ENCODE peak calls at places on chromosome 7, in five cellular contexts. One of them, this sample, is unnamed.

GRCh38 chr7:128353610-128354009 is 7.9 kb downstream of the PRRT4 start:
- DNase-seq in ovary: no peak
- DNase-seq in left ventricle myocardium inferior: no peak
- DNase-seq in adrenal gland: no peak
- DNase-seq in mammary epithelial cell: no peak
- DNase-seq in this sample: no peak

GRCh38 chr7:1630700-1631336 is 39.3 kb upstream of the ELFN1 start:
- DNase-seq in ovary: no peak
- DNase-seq in left ventricle myocardium inferior: no peak
- DNase-seq in adrenal gland: no peak
- DNase-seq in mammary epithelial cell: no peak
- DNase-seq in this sample: no peak

GRCh38 chr7:84384417-84384816 is 189.8 kb upstream of the SEMA3A start:
- DNase-seq in ovary: no peak
- DNase-seq in left ventricle myocardium inferior: no peak
- DNase-seq in adrenal gland: no peak
- DNase-seq in mammary epithelial cell: peak
- DNase-seq in this sample: no peak

GRCh38 chr7:112414855-112415490 is 35.3 kb upstream of the IFRD1 start:
- DNase-seq in ovary: no peak
- DNase-seq in left ventricle myocardium inferior: no peak
- DNase-seq in adrenal gland: no peak
- DNase-seq in mammary epithelial cell: peak
- DNase-seq in this sample: no peak

GRCh38 chr7:156614434-156615264 is 25.9 kb upstream of the RNF32 start:
- DNase-seq in ovary: no peak
- DNase-seq in left ventricle myocardium inferior: no peak
- DNase-seq in adrenal gland: no peak
- DNase-seq in mammary epithelial cell: no peak
- DNase-seq in this sample: no peak

GRCh38 chr7:45893996-45894664 is 5.8 kb downstream of the IGFBP1 start:
- DNase-seq in ovary: no peak
- DNase-seq in left ventricle myocardium inferior: no peak
- DNase-seq in adrenal gland: no peak
- DNase-seq in mammary epithelial cell: no peak
- DNase-seq in this sample: no peak

GRCh38 chr7:88758355-88759215 is 915 bp upstream of the ZNF804B start:
- DNase-seq in ovary: no peak
- DNase-seq in left ventricle myocardium inferior: peak
- DNase-seq in adrenal gland: no peak
- DNase-seq in mammary epithelial cell: no peak
- DNase-seq in this sample: no peak

GRCh38 chr7:34131371-34131770 is 226.0 kb downstream of the BMPER start:
- DNase-seq in ovary: no peak
- DNase-seq in left ventricle myocardium inferior: no peak
- DNase-seq in adrenal gland: no peak
- DNase-seq in mammary epithelial cell: no peak
- DNase-seq in this sample: no peak

GRCh38 chr7:114930829-114931655 is 9.1 kb downstream of the MDFIC start:
- DNase-seq in ovary: no peak
- DNase-seq in left ventricle myocardium inferior: no peak
- DNase-seq in adrenal gland: no peak
- DNase-seq in mammary epithelial cell: peak
- DNase-seq in this sample: no peak

GRCh38 chr7:113013761-113014449 is 72.7 kb downstream of the GPR85 start:
- DNase-seq in ovary: no peak
- DNase-seq in left ventricle myocardium inferior: no peak
- DNase-seq in adrenal gland: no peak
- DNase-seq in mammary epithelial cell: peak
- DNase-seq in this sample: no peak

GRCh38 chr7:157715071-157715937 is 378.5 kb downstream of the DNAJB6 start:
- DNase-seq in ovary: no peak
- DNase-seq in left ventricle myocardium inferior: no peak
- DNase-seq in adrenal gland: no peak
- DNase-seq in mammary epithelial cell: no peak
- DNase-seq in this sample: no peak

GRCh38 chr7:40709077-40709964 is 574.5 kb downstream of the SUGCT start:
- DNase-seq in ovary: no peak
- DNase-seq in left ventricle myocardium inferior: no peak
- DNase-seq in adrenal gland: no peak
- DNase-seq in mammary epithelial cell: peak
- DNase-seq in this sample: no peak

GRCh38 chr7:19557726-19558470 is 150.9 kb downstream of the POLR1F start:
- DNase-seq in ovary: no peak
- DNase-seq in left ventricle myocardium inferior: no peak
- DNase-seq in adrenal gland: no peak
- DNase-seq in mammary epithelial cell: peak
- DNase-seq in this sample: no peak

GRCh38 chr7:6227294-6227846 is 45.1 kb downstream of the CYTH3 start:
- DNase-seq in ovary: no peak
- DNase-seq in left ventricle myocardium inferior: no peak
- DNase-seq in adrenal gland: no peak
- DNase-seq in mammary epithelial cell: no peak
- DNase-seq in this sample: no peak

GRCh38 chr7:99623702-99624447 is 7.1 kb downstream of the ZSCAN25 start:
- DNase-seq in ovary: no peak
- DNase-seq in left ventricle myocardium inferior: no peak
- DNase-seq in adrenal gland: peak
- DNase-seq in mammary epithelial cell: no peak
- DNase-seq in this sample: no peak

GRCh38 chr7:55133630-55134392 is 115.0 kb downstream of the EGFR start:
- DNase-seq in ovary: no peak
- DNase-seq in left ventricle myocardium inferior: peak
- DNase-seq in adrenal gland: peak
- DNase-seq in mammary epithelial cell: peak
- DNase-seq in this sample: no peak

GRCh38 chr7:127383123-127383835 is 9.2 kb downstream of the ZNF800 start:
- DNase-seq in ovary: no peak
- DNase-seq in left ventricle myocardium inferior: no peak
- DNase-seq in adrenal gland: no peak
- DNase-seq in mammary epithelial cell: peak
- DNase-seq in this sample: no peak

GRCh38 chr7:106346167-106346677 is 61.4 kb upstream of the NAMPT start:
- DNase-seq in ovary: no peak
- DNase-seq in left ventricle myocardium inferior: no peak
- DNase-seq in adrenal gland: no peak
- DNase-seq in mammary epithelial cell: no peak
- DNase-seq in this sample: no peak

GRCh38 chr7:17963281-17963680 is 23.0 kb upstream of the SNX13 start:
- DNase-seq in ovary: no peak
- DNase-seq in left ventricle myocardium inferior: no peak
- DNase-seq in adrenal gland: peak
- DNase-seq in mammary epithelial cell: no peak
- DNase-seq in this sample: no peak

GRCh38 chr7:78953726-78954363 is 499.6 kb downstream of the MAGI2 start:
- DNase-seq in ovary: no peak
- DNase-seq in left ventricle myocardium inferior: no peak
- DNase-seq in adrenal gland: no peak
- DNase-seq in mammary epithelial cell: no peak
- DNase-seq in this sample: no peak

GRCh38 chr7:99551329-99551728 is 585 bp downstream of the FAM200A start:
- DNase-seq in ovary: no peak
- DNase-seq in left ventricle myocardium inferior: no peak
- DNase-seq in adrenal gland: no peak
- DNase-seq in mammary epithelial cell: no peak
- DNase-seq in this sample: no peak

GRCh38 chr7:117682681-117683385 is 190.4 kb downstream of the CTTNBP2 start:
- DNase-seq in ovary: no peak
- DNase-seq in left ventricle myocardium inferior: no peak
- DNase-seq in adrenal gland: no peak
- DNase-seq in mammary epithelial cell: peak
- DNase-seq in this sample: no peak

GRCh38 chr7:44386139-44386913 is 60.9 kb upstream of the CAMK2B start:
- DNase-seq in ovary: no peak
- DNase-seq in left ventricle myocardium inferior: no peak
- DNase-seq in adrenal gland: peak
- DNase-seq in mammary epithelial cell: peak
- DNase-seq in this sample: no peak

GRCh38 chr7:139709460-139709859 is 68.3 kb downstream of the HIPK2 start:
- DNase-seq in ovary: no peak
- DNase-seq in left ventricle myocardium inferior: no peak
- DNase-seq in adrenal gland: peak
- DNase-seq in mammary epithelial cell: no peak
- DNase-seq in this sample: no peak

GRCh38 chr7:90642978-90643377 is 46.9 kb downstream of the CDK14 start:
- DNase-seq in ovary: no peak
- DNase-seq in left ventricle myocardium inferior: no peak
- DNase-seq in adrenal gland: no peak
- DNase-seq in mammary epithelial cell: no peak
- DNase-seq in this sample: no peak

GRCh38 chr7:118629898-118630469 is 405.5 kb downstream of the ANKRD7 start:
- DNase-seq in ovary: no peak
- DNase-seq in left ventricle myocardium inferior: no peak
- DNase-seq in adrenal gland: no peak
- DNase-seq in mammary epithelial cell: no peak
- DNase-seq in this sample: no peak

GRCh38 chr7:16028103-16028502 is 341.6 kb upstream of the MEOX2 start:
- DNase-seq in ovary: no peak
- DNase-seq in left ventricle myocardium inferior: no peak
- DNase-seq in adrenal gland: no peak
- DNase-seq in mammary epithelial cell: peak
- DNase-seq in this sample: no peak

GRCh38 chr7:112997831-112998230 is 88.8 kb downstream of the GPR85 start:
- DNase-seq in ovary: no peak
- DNase-seq in left ventricle myocardium inferior: no peak
- DNase-seq in adrenal gland: no peak
- DNase-seq in mammary epithelial cell: peak
- DNase-seq in this sample: no peak

GRCh38 chr7:128775744-128776474 is at the start of gene OPN1SW:
- DNase-seq in ovary: no peak
- DNase-seq in left ventricle myocardium inferior: no peak
- DNase-seq in adrenal gland: no peak
- DNase-seq in mammary epithelial cell: no peak
- DNase-seq in this sample: no peak

GRCh38 chr7:77699056-77699455 is 2.8 kb downstream of the RSBN1L start:
- DNase-seq in ovary: no peak
- DNase-seq in left ventricle myocardium inferior: no peak
- DNase-seq in adrenal gland: no peak
- DNase-seq in mammary epithelial cell: peak
- DNase-seq in this sample: no peak
- H3K27ac ChIP-seq in ovary: no peak
- H3K27ac ChIP-seq in left ventricle myocardium inferior: peak
- H3K27ac ChIP-seq in adrenal gland: no peak
- H3K27ac ChIP-seq in mammary epithelial cell: no peak
- H3K27ac ChIP-seq in this sample: peak

DNA sequence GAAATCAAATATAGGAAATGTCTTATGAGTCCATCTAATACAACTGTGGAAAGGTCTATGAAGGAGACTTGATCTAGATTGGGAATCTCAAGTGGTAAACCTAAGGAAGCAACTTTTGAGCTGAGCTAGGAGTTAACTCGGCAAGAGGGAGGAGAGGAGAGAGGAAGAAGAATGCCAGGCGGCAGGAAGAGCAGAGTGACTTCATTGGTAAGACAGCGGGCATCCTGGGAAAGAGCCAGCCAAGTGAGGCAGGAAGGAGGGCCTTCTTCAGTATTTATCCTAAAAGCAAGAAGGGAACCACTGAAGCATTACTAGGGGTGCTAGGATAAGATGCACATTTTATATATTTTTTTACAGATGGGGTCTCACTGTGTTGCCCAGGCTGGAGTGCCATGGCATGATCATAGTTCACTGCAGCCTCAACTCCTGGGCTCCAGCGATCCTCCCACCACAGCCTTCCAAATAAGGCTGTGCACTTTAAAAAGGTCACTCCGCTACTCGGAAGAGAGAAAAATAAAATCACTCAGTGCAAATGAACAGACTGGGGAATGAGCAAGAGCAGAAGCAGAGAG is 2.0 kb downstream of the BCL7B start:
- DNase-seq in ovary: no peak
- DNase-seq in left ventricle myocardium inferior: no peak
- DNase-seq in adrenal gland: no peak
- DNase-seq in mammary epithelial cell: no peak
- DNase-seq in this sample: no peak
- H3K27ac ChIP-seq in ovary: no peak
- H3K27ac ChIP-seq in left ventricle myocardium inferior: peak
- H3K27ac ChIP-seq in adrenal gland: no peak
- H3K27ac ChIP-seq in mammary epithelial cell: peak
- H3K27ac ChIP-seq in this sample: peak

DNA sequence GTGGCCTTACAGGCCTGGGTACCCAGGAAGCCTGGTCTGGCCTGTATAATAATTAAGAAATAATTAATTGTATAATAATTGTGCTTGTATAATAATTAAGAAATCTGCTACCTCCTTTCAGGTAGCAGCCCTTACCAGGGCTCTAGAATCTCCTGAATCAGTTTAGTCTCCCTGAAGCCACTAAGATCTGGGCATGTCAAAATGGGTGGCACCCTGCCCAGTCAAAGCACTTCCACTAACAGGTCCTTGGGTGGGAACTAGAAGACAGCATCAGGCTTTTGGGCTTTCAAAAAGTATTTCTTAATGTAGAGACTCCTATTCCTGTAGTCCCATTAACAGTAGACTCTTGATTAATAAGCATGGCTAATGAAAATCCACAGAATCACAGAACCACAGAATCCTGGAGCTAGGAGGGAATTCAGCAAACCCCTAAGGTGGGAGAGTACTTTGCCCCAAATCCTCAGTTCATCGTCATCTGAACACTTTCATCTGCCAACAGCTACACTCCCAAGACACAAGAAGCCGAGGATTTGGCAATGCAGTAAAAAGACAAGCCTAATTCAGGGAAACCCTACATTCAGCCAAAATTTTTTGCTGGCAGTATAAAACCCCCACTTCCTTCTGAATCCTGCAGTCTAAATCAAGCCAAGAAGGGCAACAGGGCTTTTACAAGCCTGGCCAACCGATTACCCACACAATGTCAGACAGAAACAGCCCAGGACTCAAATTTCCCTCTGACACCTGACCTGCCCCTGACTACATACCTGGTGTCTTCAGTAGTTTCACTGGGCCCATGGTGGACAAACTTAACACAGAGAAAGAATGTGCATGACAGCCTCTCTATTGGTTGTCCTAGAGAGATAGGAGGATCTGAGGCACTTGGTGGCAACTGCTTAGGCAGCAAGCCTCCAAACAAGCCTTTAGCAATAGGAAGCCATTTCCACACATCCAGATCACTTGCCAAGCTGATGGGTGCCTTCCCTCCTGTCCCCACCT is 5.9 kb upstream of the IL6 start:
- DNase-seq in ovary: no peak
- DNase-seq in left ventricle myocardium inferior: no peak
- DNase-seq in adrenal gland: no peak
- DNase-seq in mammary epithelial cell: no peak
- DNase-seq in this sample: no peak
- H3K27ac ChIP-seq in ovary: no peak
- H3K27ac ChIP-seq in left ventricle myocardium inferior: no peak
- H3K27ac ChIP-seq in adrenal gland: no peak
- H3K27ac ChIP-seq in mammary epithelial cell: no peak
- H3K27ac ChIP-seq in this sample: no peak

GRCh38 chr7:461118-461452 is 58.6 kb downstream of the PDGFA start:
- DNase-seq in ovary: no peak
- DNase-seq in left ventricle myocardium inferior: no peak
- DNase-seq in adrenal gland: no peak
- DNase-seq in mammary epithelial cell: no peak
- DNase-seq in this sample: no peak
- H3K27ac ChIP-seq in ovary: no peak
- H3K27ac ChIP-seq in left ventricle myocardium inferior: peak
- H3K27ac ChIP-seq in adrenal gland: no peak
- H3K27ac ChIP-seq in mammary epithelial cell: no peak
- H3K27ac ChIP-seq in this sample: no peak